ENCODE peak calls at places on chromosomes 1 and 21, in four cellular contexts. One of them, this sample, is unnamed.

GRCh38 chr1:195568389-195568788 is 1039.9 kb downstream of the KCNT2 start:
- DNase-seq in PC-9: no peak
- DNase-seq in transverse colon: no peak
- DNase-seq in kidney epithelial cell: no peak
- DNase-seq in this sample: no peak

GRCh38 chr1:187045371-187045770 is 216.6 kb downstream of the PLA2G4A start:
- DNase-seq in kidney epithelial cell: no peak
- DNase-seq in PC-9: no peak
- DNase-seq in transverse colon: no peak
- DNase-seq in this sample: no peak

GRCh38 chr1:29517251-29518080 is 281.1 kb downstream of the PTPRU start:
- DNase-seq in kidney epithelial cell: no peak
- DNase-seq in PC-9: no peak
- DNase-seq in transverse colon: no peak
- DNase-seq in this sample: no peak

GRCh38 chr1:9009438-9010366 is 16.5 kb downstream of the SLC2A7 start:
- DNase-seq in transverse colon: peak
- DNase-seq in kidney epithelial cell: no peak
- DNase-seq in PC-9: peak
- DNase-seq in this sample: no peak

GRCh38 chr1:47403321-47403720 is 12.8 kb upstream of the FOXE3 start:
- DNase-seq in kidney epithelial cell: no peak
- DNase-seq in transverse colon: no peak
- DNase-seq in PC-9: no peak
- DNase-seq in this sample: no peak

GRCh38 chr1:230752407-230752806 is 5.2 kb downstream of the CAPN9 start:
- DNase-seq in PC-9: no peak
- DNase-seq in transverse colon: peak
- DNase-seq in kidney epithelial cell: no peak
- DNase-seq in this sample: no peak

GRCh38 chr1:63575340-63575826 is 17.8 kb upstream of the PGM1 start:
- DNase-seq in transverse colon: no peak
- DNase-seq in PC-9: peak
- DNase-seq in kidney epithelial cell: no peak
- DNase-seq in this sample: peak

GRCh38 chr1:64933296-64934070 is 32.9 kb downstream of the JAK1 start:
- DNase-seq in PC-9: no peak
- DNase-seq in kidney epithelial cell: no peak
- DNase-seq in transverse colon: no peak
- DNase-seq in this sample: peak

GRCh38 chr1:212413902-212414327 is 771 bp downstream of the PACC1 start:
- DNase-seq in kidney epithelial cell: no peak
- DNase-seq in PC-9: no peak
- DNase-seq in transverse colon: no peak
- DNase-seq in this sample: no peak

GRCh38 chr1:110190282-110190929 is 19.7 kb upstream of the KCNC4 start:
- DNase-seq in PC-9: no peak
- DNase-seq in transverse colon: no peak
- DNase-seq in kidney epithelial cell: no peak
- DNase-seq in this sample: no peak

GRCh38 chr1:201938440-201939005 is 7.8 kb downstream of the LMOD1 start:
- DNase-seq in PC-9: no peak
- DNase-seq in transverse colon: no peak
- DNase-seq in kidney epithelial cell: no peak
- DNase-seq in this sample: no peak

GRCh38 chr1:201930803-201931202 is 15.5 kb downstream of the LMOD1 start:
- DNase-seq in transverse colon: no peak
- DNase-seq in PC-9: no peak
- DNase-seq in kidney epithelial cell: no peak
- DNase-seq in this sample: no peak

GRCh38 chr1:201937624-201938212 is 8.6 kb downstream of the LMOD1 start:
- DNase-seq in kidney epithelial cell: no peak
- DNase-seq in transverse colon: no peak
- DNase-seq in PC-9: peak
- DNase-seq in this sample: no peak

GRCh38 chr1:201930137-201930536 is 16.2 kb downstream of the LMOD1 start:
- DNase-seq in transverse colon: no peak
- DNase-seq in PC-9: no peak
- DNase-seq in kidney epithelial cell: no peak
- DNase-seq in this sample: no peak

DNA sequence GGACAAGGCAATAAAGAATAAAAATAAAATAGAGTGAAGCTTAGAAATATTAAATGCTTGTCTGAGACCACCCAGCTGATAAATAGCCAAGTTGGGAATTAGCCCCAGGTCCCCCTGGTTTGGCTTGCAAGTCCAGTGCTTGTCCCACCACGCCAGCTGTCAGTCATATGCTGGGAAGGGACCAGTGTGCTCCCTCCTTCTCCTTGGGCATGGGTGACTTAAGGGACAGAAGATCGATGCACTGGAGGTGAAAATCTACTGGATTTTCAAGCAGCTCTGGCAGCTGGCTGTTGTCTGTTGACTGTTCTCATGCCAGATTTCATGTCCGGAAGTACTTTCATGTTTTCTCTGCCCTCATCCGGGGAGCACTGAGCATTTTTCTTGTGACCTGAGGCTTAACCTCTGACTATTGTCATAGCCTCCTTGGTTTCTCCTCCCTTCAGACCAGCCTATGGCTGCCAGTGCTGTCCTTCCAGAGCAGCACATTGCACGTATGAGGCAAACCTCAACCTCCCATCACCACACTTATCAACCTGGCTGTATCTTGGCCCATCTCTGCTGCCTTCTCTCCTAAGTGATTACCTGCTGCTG is 12.4 kb downstream of the LMOD1 start:
- DNase-seq in PC-9: no peak
- DNase-seq in transverse colon: no peak
- DNase-seq in kidney epithelial cell: no peak
- DNase-seq in this sample: no peak
- H3K4me3 ChIP-seq in PC-9: no peak
- H3K4me3 ChIP-seq in transverse colon: no peak
- H3K4me3 ChIP-seq in kidney epithelial cell: no peak
- H3K4me3 ChIP-seq in this sample: no peak

GRCh38 chr21:42286416-42286815 is 28.8 kb downstream of the TFF3 start:
- DNase-seq in kidney epithelial cell: no peak
- DNase-seq in transverse colon: no peak
- DNase-seq in PC-9: no peak
- DNase-seq in this sample: no peak
- H3K4me3 ChIP-seq in kidney epithelial cell: no peak
- H3K4me3 ChIP-seq in transverse colon: no peak
- H3K4me3 ChIP-seq in PC-9: no peak
- H3K4me3 ChIP-seq in this sample: no peak

GRCh38 chr1:94325379-94326302 is 88.3 kb upstream of the ARHGAP29 start:
- DNase-seq in PC-9: peak
- DNase-seq in kidney epithelial cell: peak
- DNase-seq in transverse colon: no peak
- DNase-seq in this sample: peak
- H3K4me3 ChIP-seq in PC-9: peak
- H3K4me3 ChIP-seq in kidney epithelial cell: no peak
- H3K4me3 ChIP-seq in transverse colon: no peak
- H3K4me3 ChIP-seq in this sample: no peak

GRCh38 chr1:164561007-164561406 is 2.0 kb downstream of the PBX1 start:
- DNase-seq in PC-9: no peak
- DNase-seq in transverse colon: no peak
- DNase-seq in kidney epithelial cell: no peak
- DNase-seq in this sample: peak
- H3K4me3 ChIP-seq in PC-9: peak
- H3K4me3 ChIP-seq in transverse colon: peak
- H3K4me3 ChIP-seq in kidney epithelial cell: peak
- H3K4me3 ChIP-seq in this sample: no peak

DNA sequence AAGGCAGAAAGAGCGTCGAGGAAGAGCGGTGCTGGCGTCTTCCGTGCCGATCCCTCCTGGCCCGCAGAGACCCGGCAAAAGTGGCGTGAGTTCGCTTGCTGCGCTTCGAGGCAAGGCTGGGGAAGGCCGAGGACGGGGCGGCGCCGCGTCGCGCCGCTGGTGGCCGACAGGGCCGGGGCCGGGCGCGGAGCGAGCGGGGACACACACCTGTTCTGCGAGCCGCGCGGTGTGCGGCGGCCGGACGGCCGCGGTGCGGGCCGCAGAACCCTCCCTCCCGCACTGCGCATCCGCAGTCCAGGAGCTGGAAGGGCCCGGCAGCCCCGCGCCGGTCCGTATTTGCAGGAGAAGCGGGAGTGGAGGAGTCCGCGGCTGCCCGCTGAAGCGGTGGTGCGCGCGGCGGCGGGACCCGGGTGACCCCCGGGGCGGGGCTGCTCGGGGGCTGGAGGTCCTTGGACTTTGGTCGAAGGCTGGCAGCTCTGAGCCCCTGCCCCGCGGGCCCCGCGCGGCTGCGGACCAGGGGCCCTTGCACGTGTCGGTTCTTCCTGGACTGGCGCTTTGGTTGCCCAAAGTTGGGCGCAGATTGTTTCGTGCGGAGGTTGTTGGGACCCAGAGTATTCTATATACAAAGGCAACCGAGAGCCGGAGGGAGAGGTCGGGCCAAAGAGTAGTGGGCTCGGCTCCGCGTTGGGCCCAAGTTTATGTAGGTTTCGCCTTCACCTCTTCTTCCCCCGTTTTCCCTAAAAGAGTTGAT is 2.5 kb downstream of the RNF220 start:
- DNase-seq in transverse colon: no peak
- DNase-seq in PC-9: no peak
- DNase-seq in kidney epithelial cell: no peak
- DNase-seq in this sample: no peak
- H3K4me3 ChIP-seq in transverse colon: no peak
- H3K4me3 ChIP-seq in PC-9: no peak
- H3K4me3 ChIP-seq in kidney epithelial cell: no peak
- H3K4me3 ChIP-seq in this sample: no peak

DNA sequence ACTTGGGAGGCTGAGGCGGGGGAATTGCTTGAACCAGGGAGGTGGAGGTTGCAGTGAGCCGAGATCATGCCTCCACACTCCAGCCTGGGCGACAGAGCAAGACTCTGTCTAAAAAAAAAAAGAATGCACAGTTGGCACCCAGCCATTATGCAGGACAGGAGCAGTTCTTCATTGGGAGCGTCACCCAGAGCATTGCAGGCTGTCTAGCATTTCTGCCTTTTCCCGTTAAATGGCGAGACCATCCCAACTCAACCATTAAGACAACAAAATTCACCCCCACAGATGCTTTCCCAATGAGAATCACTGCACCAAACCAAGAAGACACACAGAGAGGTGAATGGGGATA is 105.8 kb downstream of the EDEM3 start:
- DNase-seq in PC-9: no peak
- DNase-seq in kidney epithelial cell: no peak
- DNase-seq in transverse colon: no peak
- DNase-seq in this sample: no peak
- H3K4me3 ChIP-seq in PC-9: no peak
- H3K4me3 ChIP-seq in kidney epithelial cell: no peak
- H3K4me3 ChIP-seq in transverse colon: no peak
- H3K4me3 ChIP-seq in this sample: no peak

GRCh38 chr1:18110598-18110939 is 3.0 kb downstream of the IGSF21 start:
- DNase-seq in transverse colon: no peak
- DNase-seq in kidney epithelial cell: no peak
- DNase-seq in PC-9: no peak
- DNase-seq in this sample: no peak
- H3K4me3 ChIP-seq in transverse colon: no peak
- H3K4me3 ChIP-seq in kidney epithelial cell: no peak
- H3K4me3 ChIP-seq in PC-9: no peak
- H3K4me3 ChIP-seq in this sample: no peak

GRCh38 chr1:156922986-156923564 is 2.6 kb downstream of the LRRC71 start:
- DNase-seq in kidney epithelial cell: no peak
- DNase-seq in PC-9: peak
- DNase-seq in transverse colon: no peak
- DNase-seq in this sample: no peak

GRCh38 chr1:156923565-156924477 is 3.4 kb downstream of the LRRC71 start:
- DNase-seq in kidney epithelial cell: no peak
- DNase-seq in transverse colon: no peak
- DNase-seq in PC-9: no peak
- DNase-seq in this sample: no peak

GRCh38 chr1:156926175-156926574 is 5.7 kb downstream of the LRRC71 start:
- DNase-seq in kidney epithelial cell: no peak
- DNase-seq in transverse colon: peak
- DNase-seq in PC-9: peak
- DNase-seq in this sample: no peak

GRCh38 chr1:156925154-156926010 is 5.0 kb downstream of the LRRC71 start:
- DNase-seq in PC-9: no peak
- DNase-seq in kidney epithelial cell: no peak
- DNase-seq in transverse colon: no peak
- DNase-seq in this sample: no peak

DNA sequence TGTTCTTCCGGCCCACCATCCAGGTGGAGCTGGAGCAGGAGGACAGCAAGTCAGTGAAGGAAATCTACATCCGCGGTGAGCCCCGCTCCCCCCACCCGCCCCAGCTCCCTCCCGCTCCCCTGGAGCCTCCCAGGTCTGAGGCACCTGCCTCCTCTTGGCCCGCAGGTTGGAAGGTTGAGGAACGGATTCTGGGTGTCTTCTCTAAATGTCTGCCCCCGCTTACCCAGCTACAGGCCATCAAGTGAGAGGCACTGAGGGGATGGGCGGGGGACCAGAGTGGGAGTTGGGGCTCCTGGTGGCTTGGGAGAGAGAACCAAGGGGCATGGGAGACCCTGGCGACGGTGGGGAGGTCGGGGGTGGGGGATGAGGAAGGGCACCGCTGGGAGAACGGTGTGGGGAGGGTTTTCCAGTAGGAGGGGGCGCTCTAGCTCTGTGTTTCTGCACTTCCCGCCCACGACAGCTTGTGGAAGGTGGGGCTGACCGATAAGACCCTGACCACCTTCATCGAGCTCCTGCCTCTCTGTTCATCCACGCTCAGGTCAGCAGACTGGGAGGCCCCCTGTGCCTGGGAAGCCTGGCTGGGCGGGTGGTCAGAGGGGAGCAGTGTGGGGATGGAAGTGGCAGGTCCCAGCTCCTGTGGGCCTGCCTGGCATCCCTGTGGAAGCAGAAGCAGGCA is 4.2 kb downstream of the LRRC71 start:
- DNase-seq in transverse colon: no peak
- DNase-seq in PC-9: no peak
- DNase-seq in kidney epithelial cell: no peak
- DNase-seq in this sample: no peak
- H3K4me3 ChIP-seq in transverse colon: no peak
- H3K4me3 ChIP-seq in PC-9: no peak
- H3K4me3 ChIP-seq in kidney epithelial cell: no peak
- H3K4me3 ChIP-seq in this sample: no peak

This sample was measured in trophoblast cell.